ENCODE peak calls at places on chromosomes 1 and 21, in seven cellular contexts. O, U, I, C, Y, D and S are unnamed samples.

GRCh38 chr1:53572061-53572801 is 113.0 kb downstream of the DMRTB1 start:
- DNase-seq in D (peak; percentile 43), Y (no peak), O (no peak), U (peak; percentile 18), C (peak; percentile 11), I (peak; percentile 78), S (peak; percentile 57)

GRCh38 chr1:2229921-2230700 is 2.0 kb downstream of the SKI start:
- DNase-seq in C (peak; percentile 50), O (peak; percentile 56), I (peak; percentile 28), Y (no peak), U (peak; percentile 62), D (peak; percentile 46), S (no peak)

GRCh38 chr1:5551274-5551966 is 440.8 kb downstream of the NPHP4 start:
- DNase-seq in U (peak; percentile 21), C (peak; percentile 8), D (no peak), I (no peak), Y (peak; percentile 15), O (no peak), S (no peak)

GRCh38 chr1:46543761-46544560 is 7.5 kb downstream of the KNCN start:
- DNase-seq in I (no peak), U (no peak), O (no peak), C (no peak), Y (no peak), D (no peak), S (no peak)

GRCh38 chr1:156490401-156491032 is 10.1 kb downstream of the MEF2D start:
- DNase-seq in I (no peak), D (peak; percentile 73), O (no peak), U (no peak), Y (no peak), C (no peak), S (no peak)

GRCh38 chr1:152870831-152871730 is 7.0 kb upstream of the SMCP start:
- DNase-seq in I (peak; percentile 48), C (peak; percentile 14), Y (peak; percentile 12), D (peak; percentile 54), U (no peak), O (no peak), S (no peak)

GRCh38 chr1:110875216-110875731 is 2.3 kb downstream of the CD53 start:
- DNase-seq in Y (peak; percentile 52), U (no peak), C (peak; percentile 75), D (no peak), O (no peak), I (no peak), S (no peak)

GRCh38 chr1:64077281-64077940 is 126.0 kb upstream of the UBE2U start:
- DNase-seq in O (peak; percentile 41), I (no peak), U (no peak), Y (no peak), D (no peak), C (no peak), S (peak; percentile 87)

GRCh38 chr1:233480198-233480597 is 133.7 kb upstream of the KCNK1 start:
- DNase-seq in O (no peak), U (no peak), Y (no peak), D (no peak), I (no peak), C (peak; percentile 20), S (no peak)

GRCh38 chr1:226763741-226764264 is 24.7 kb upstream of the ITPKB start:
- DNase-seq in U (no peak), Y (no peak), O (no peak), C (peak; percentile 64), I (peak; percentile 44), D (peak; percentile 48), S (peak; percentile 97)

GRCh38 chr1:196380311-196380710 is 227.9 kb downstream of the KCNT2 start:
- DNase-seq in I (no peak), U (no peak), C (no peak), Y (no peak), D (no peak), O (no peak), S (no peak)

GRCh38 chr1:201925961-201926585 is 20.3 kb downstream of the LMOD1 start:
- DNase-seq in D (no peak), C (no peak), Y (no peak), U (no peak), I (no peak), O (no peak), S (no peak)

GRCh38 chr1:119081705-119082104 is 58.7 kb downstream of the WARS2 start:
- DNase-seq in I (no peak), Y (no peak), D (peak; percentile 17), C (no peak), O (no peak), U (no peak), S (no peak)

GRCh38 chr1:180366386-180367068 is 135.8 kb downstream of the ACBD6 start:
- DNase-seq in O (no peak), C (no peak), D (no peak), U (no peak), I (no peak), Y (no peak), S (no peak)

GRCh38 chr1:246947255-246947654 is 15.5 kb upstream of the AHCTF1 start:
- DNase-seq in C (no peak), U (no peak), Y (no peak), D (peak; percentile 46), O (no peak), I (no peak), S (no peak)

GRCh38 chr1:117060441-117061317 is 553 bp downstream of the TTF2 start:
- DNase-seq in O (no peak), C (no peak), U (no peak), I (no peak), D (peak; percentile 58), Y (peak; percentile 41), S (peak; percentile 34)

GRCh38 chr1:5722635-5723157 is 269.5 kb downstream of the NPHP4 start:
- DNase-seq in U (no peak), O (no peak), I (no peak), C (no peak), Y (no peak), D (no peak), S (no peak)

GRCh38 chr1:101592861-101593260 is 356.0 kb downstream of the S1PR1 start:
- DNase-seq in C (no peak), I (no peak), U (no peak), O (no peak), Y (no peak), D (no peak), S (no peak)

GRCh38 chr1:217272385-217272784 is 358.5 kb downstream of the GPATCH2 start:
- DNase-seq in C (no peak), I (no peak), O (no peak), D (peak; percentile 31), U (no peak), Y (no peak), S (no peak)

GRCh38 chr1:7539772-7540175 is 231.3 kb upstream of the VAMP3 start:
- DNase-seq in U (peak; percentile 62), C (peak; percentile 73), Y (peak; percentile 16), O (no peak), D (no peak), I (peak; percentile 65), S (peak; percentile 66)

GRCh38 chr1:196078691-196079090 is 529.5 kb downstream of the KCNT2 start:
- DNase-seq in C (no peak), D (no peak), O (no peak), U (no peak), Y (no peak), I (no peak), S (no peak)

GRCh38 chr1:56225964-56226594 is 353.3 kb downstream of the PLPP3 start:
- DNase-seq in O (no peak), Y (no peak), D (no peak), I (no peak), U (no peak), C (no peak), S (no peak)

GRCh38 chr1:68230901-68231626 is 1.3 kb downstream of the WLS start:
- DNase-seq in Y (no peak), I (peak; percentile 5), D (peak; percentile 57), O (no peak), U (peak; percentile 44), C (no peak), S (no peak)

GRCh38 chr1:6888870-6889269 is 103.6 kb downstream of the CAMTA1 start:
- DNase-seq in O (no peak), I (no peak), Y (no peak), D (no peak), C (no peak), U (no peak), S (no peak)

GRCh38 chr1:245489838-245490237 is 335.1 kb downstream of the KIF26B start:
- DNase-seq in D (no peak), C (no peak), Y (no peak), U (no peak), I (no peak), O (no peak), S (peak; percentile 87)

GRCh38 chr1:59903136-59903754 is 23.3 kb downstream of the CYP2J2 start:
- DNase-seq in O (no peak), Y (no peak), I (no peak), U (peak; percentile 25), C (peak; percentile 33), D (peak; percentile 51), S (no peak)

GRCh38 chr1:111448482-111448917 is 556 bp downstream of the WDR77 start:
- DNase-seq in U (no peak), I (peak; percentile 18), O (no peak), Y (no peak), D (peak; percentile 38), C (peak; percentile 51), S (no peak)

GRCh38 chr1:207017615-207018559 is 14.7 kb downstream of the C1orf116 start:
- DNase-seq in O (no peak), I (no peak), U (peak; percentile 39), D (no peak), C (no peak), Y (no peak), S (no peak)

GRCh38 chr1:205514211-205515142 is 10.0 kb downstream of the CDK18 start:
- DNase-seq in C (no peak), Y (no peak), I (no peak), D (no peak), U (no peak), O (no peak), S (no peak)

GRCh38 chr1:212098340-212098739 is 62.8 kb downstream of the DTL start:
- DNase-seq in Y (no peak), I (no peak), U (peak; percentile 31), D (no peak), C (no peak), O (no peak), S (no peak)

GRCh38 chr1:12001249-12001917 is 17.9 kb upstream of the MIIP start:
- DNase-seq in Y (peak; percentile 50), D (peak; percentile 38), O (no peak), U (peak; percentile 34), I (no peak), C (peak; percentile 88), S (no peak)

GRCh38 chr21:45894107-45894810 is 87.3 kb upstream of the COL6A1 start:
- DNase-seq in I (no peak), U (peak; percentile 20), O (no peak), Y (no peak), C (no peak), D (peak; percentile 92), S (no peak)